ENCODE peak calls at places on chromosomes 1 and 21, in ten cellular contexts. Q, T, Z, W, L, D, F, C, V and G are unnamed samples. For H3K4me1, the result is how much of the 10 kb centered on the place peaks cover.

GRCh38 chr1:107794571-107794970 is 170.4 kb downstream of the VAV3 start:
- DNase-seq in W (no peak), Q (no peak), L (no peak), D (no peak), Z (no peak), F (no peak), V (no peak), C (no peak), T (no peak), G (no peak)

GRCh38 chr1:109170051-109170775 is 43.5 kb upstream of the SARS1 start:
- DNase-seq in Q (no peak), W (no peak), D (no peak), Z (no peak), L (peak), V (no peak), F (no peak), C (no peak), T (no peak), G (no peak)

GRCh38 chr1:17525065-17525464 is 14.4 kb upstream of the ARHGEF10L start:
- DNase-seq in L (no peak), F (no peak), T (no peak), Q (no peak), D (no peak), C (no peak), Z (no peak), W (no peak), V (no peak), G (no peak)

GRCh38 chr1:36099681-36100341 is 11.1 kb downstream of the ADPRS start:
- DNase-seq in T (peak), D (peak), Q (peak), V (peak), L (peak), F (peak), Z (no peak), C (peak), W (peak), G (peak)

GRCh38 chr1:79815115-79815514 is 808.6 kb upstream of the ADGRL4 start:
- DNase-seq in C (no peak), V (no peak), D (no peak), F (no peak), T (no peak), W (no peak), L (no peak), Q (no peak), Z (no peak), G (no peak)

GRCh38 chr1:150061632-150062101 is 5.9 kb upstream of the VPS45 start:
- DNase-seq in L (peak), W (no peak), D (peak), T (no peak), Z (no peak), C (no peak), Q (no peak), F (no peak), V (no peak), G (no peak)

GRCh38 chr1:198220428-198220827 is 63.6 kb downstream of the NEK7 start:
- DNase-seq in T (no peak), V (no peak), D (peak), C (no peak), F (no peak), Q (no peak), W (no peak), Z (no peak), L (peak), G (no peak)

GRCh38 chr1:21397813-21398188 is 42.1 kb upstream of the NBPF3 start:
- DNase-seq in D (peak), L (no peak), T (peak), Q (no peak), Z (no peak), W (no peak), C (no peak), V (no peak), F (no peak), G (peak)

GRCh38 chr1:229699613-229700242 is 73.7 kb downstream of the URB2 start:
- DNase-seq in F (no peak), C (no peak), T (no peak), W (no peak), Z (no peak), Q (no peak), V (no peak), L (no peak), D (peak), G (no peak)

GRCh38 chr1:115355069-115355468 is 17.0 kb upstream of the NGF start:
- DNase-seq in Q (no peak), L (no peak), C (no peak), V (no peak), Z (no peak), D (no peak), F (no peak), W (no peak), T (no peak), G (no peak)

GRCh38 chr1:2031546-2032540 is 12.7 kb downstream of the GABRD start:
- DNase-seq in C (no peak), F (no peak), W (no peak), L (no peak), D (no peak), Z (no peak), T (no peak), Q (no peak), V (no peak), G (peak)

GRCh38 chr21:42988234-42988965 is 14.0 kb downstream of the PKNOX1 start:
- DNase-seq in T (no peak), W (no peak), C (no peak), D (peak), L (peak), V (no peak), F (no peak), Q (no peak), Z (no peak), G (no peak)

GRCh38 chr1:26745191-26745590 is 42.6 kb upstream of the PIGV start:
- DNase-seq in W (no peak), Z (no peak), V (no peak), Q (no peak), D (peak), T (no peak), L (peak), F (no peak), C (no peak), G (no peak)

GRCh38 chr1:30232288-30232899 is 491.0 kb downstream of the MATN1 start:
- DNase-seq in L (no peak), F (no peak), C (no peak), W (no peak), Q (no peak), Z (no peak), T (peak), D (no peak), V (peak), G (peak)

GRCh38 chr1:226731257-226731893 is 7.7 kb downstream of the ITPKB start:
- DNase-seq in L (no peak), T (no peak), Z (no peak), Q (no peak), W (no peak), C (no peak), D (no peak), F (no peak), V (no peak), G (no peak)

GRCh38 chr1:227343727-227344551 is 25.6 kb upstream of the CDC42BPA start:
- DNase-seq in T (no peak), L (peak), W (no peak), Q (no peak), C (no peak), F (no peak), V (no peak), D (peak), Z (no peak), G (no peak)

GRCh38 chr1:247077234-247077633 is 1.4 kb downstream of the ZNF670 start:
- DNase-seq in C (no peak), Z (no peak), W (no peak), D (no peak), F (no peak), T (no peak), Q (no peak), V (no peak), L (peak), G (no peak)

GRCh38 chr1:29121951-29122661 is 1.6 kb downstream of the TMEM200B start:
- DNase-seq in C (peak), Z (no peak), Q (no peak), T (peak), L (peak), F (no peak), V (peak), D (no peak), W (no peak), G (peak)

GRCh38 chr1:183093066-183093668 is 69.9 kb downstream of the LAMC1 start:
- DNase-seq in F (no peak), D (no peak), L (no peak), C (no peak), V (no peak), Z (no peak), W (no peak), Q (no peak), T (no peak), G (no peak)

GRCh38 chr1:183094376-183094775 is 71.2 kb downstream of the LAMC1 start:
- DNase-seq in C (no peak), Z (no peak), D (no peak), L (peak), W (no peak), V (no peak), Q (no peak), T (no peak), F (no peak), G (no peak)

GRCh38 chr1:183096351-183096750 is 73.1 kb downstream of the LAMC1 start:
- DNase-seq in Z (no peak), F (no peak), T (no peak), D (no peak), W (no peak), L (no peak), Q (no peak), C (no peak), V (no peak), G (no peak)

GRCh38 chr1:183092350-183092749 is 69.1 kb downstream of the LAMC1 start:
- DNase-seq in Q (no peak), D (no peak), Z (no peak), W (no peak), V (no peak), C (no peak), L (no peak), F (no peak), T (no peak), G (no peak)

DNA sequence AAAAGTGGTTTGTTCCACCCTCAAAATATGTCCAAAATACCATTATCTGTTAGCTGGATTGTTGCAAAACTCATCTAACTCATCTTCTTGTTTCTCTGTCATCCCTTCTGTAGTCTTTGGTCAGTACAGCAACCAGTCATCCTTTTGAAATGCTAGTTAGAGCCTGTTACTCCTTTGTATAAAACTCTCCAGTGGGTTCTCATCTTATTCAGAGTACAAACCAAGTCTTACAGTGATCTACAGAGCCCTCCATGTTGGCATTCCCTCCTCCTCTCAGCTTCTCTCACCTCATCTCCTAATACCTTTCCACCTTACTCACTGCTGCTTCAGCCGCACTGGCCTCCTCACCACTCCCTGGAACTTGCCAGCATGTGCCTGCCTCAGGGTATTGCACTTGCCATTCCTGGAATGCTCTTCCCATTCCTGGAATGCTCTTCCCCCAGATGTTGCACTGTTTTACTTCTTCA is 70.6 kb downstream of the LAMC1 start:
- DNase-seq in W (no peak), L (peak), Z (no peak), T (peak), V (no peak), Q (no peak), F (no peak), C (no peak), D (peak), G (peak)
- H3K27ac ChIP-seq in W (no peak), L (peak), Z (no peak), T (peak), V (no peak), Q (peak), F (no peak), C (no peak), D (peak), G (no peak)

GRCh38 chr1:170415734-170416372 is 116.1 kb upstream of the GORAB start:
- DNase-seq in D (peak), C (no peak), Q (no peak), L (no peak), V (no peak), W (no peak), Z (no peak), F (no peak), T (no peak), G (no peak)
- H3K4me1 ChIP-seq in D (under half), C (under half), Q (under half), L (under half), V (under half), W (under half), Z (under half), F (under half), T (under half), G (under half)

GRCh38 chr1:215754112-215754511 is 187.0 kb downstream of the KCTD3 start:
- DNase-seq in V (no peak), L (no peak), C (no peak), Q (no peak), W (no peak), Z (no peak), T (no peak), F (no peak), D (no peak), G (no peak)
- H3K27ac ChIP-seq in V (no peak), L (no peak), C (no peak), Q (no peak), W (no peak), Z (no peak), T (no peak), F (no peak), D (no peak), G (no peak)

DNA sequence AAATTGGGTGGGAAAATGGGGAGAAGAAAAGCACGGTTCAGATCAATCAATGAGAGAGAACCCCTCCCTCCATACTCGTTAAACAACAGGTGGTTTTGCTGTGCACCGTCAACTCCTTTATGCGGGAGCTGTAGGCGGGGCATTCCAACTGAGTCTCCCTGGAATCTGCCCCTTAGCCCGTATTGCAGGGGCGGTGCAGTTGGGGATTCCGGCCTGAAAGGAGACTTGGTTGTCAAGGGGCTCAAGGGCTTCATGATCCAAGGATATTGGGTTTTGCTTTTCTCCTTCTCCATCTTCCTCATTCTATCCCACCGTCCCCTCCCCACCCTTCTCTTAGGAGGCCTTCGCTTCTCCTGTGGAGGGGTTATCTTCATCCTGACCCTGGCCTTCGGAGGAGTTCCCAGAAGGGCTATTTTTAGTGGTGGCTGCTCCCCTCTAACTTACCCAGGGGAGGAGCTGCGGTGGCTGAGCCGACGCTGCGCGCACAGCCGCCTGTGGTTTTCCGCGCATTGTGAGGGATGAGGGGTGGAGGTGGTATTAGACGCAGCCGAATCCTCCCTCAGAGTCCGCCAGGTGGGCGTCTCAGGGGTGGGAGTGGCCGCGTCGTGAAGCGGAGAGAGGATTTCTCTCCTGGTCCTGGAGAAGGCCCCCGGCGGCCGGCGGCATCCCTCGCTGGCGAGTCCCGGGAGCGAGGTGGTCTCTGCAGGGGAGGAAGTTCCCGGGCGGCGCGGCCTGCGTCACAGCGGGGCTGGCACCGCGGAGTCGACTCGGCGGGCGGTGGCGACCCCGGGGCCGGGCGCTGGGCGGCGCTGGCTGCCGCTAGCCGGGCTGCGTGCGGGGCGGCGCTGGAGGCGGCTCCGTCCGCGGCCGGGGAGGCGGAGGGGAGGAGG is 462 bp upstream of the LRRC8C start:
- DNase-seq in T (peak), Z (no peak), W (peak), C (peak), D (peak), Q (peak), V (peak), F (peak), L (peak), G (peak)
- H3K4me1 ChIP-seq in T (under half), Z (under half), W (half or more), C (under half), D (under half), Q (under half), V (under half), F (half or more), L (under half), G (under half)